ENCODE peak calls at places on chromosomes 5 and 9, in five cellular contexts. M, C, G, H and Y are unnamed samples. For H3K9me3, the result is how much of the 10 kb centered on the place peaks cover.

GRCh38 chr5:125575561-125576504 is 829.4 kb upstream of the ZNF608 start:
- DNase-seq in G (no peak), C (no peak), M (no peak), H (no peak), Y (no peak)

GRCh38 chr5:173973614-173973969 is 15.4 kb upstream of the C5orf47 start:
- DNase-seq in H (no peak), G (peak), M (no peak), C (peak), Y (no peak)

GRCh38 chr5:36751881-36752280 is 124.7 kb upstream of the NIPBL start:
- DNase-seq in H (no peak), G (no peak), C (no peak), M (no peak), Y (no peak)

GRCh38 chr9:112334319-112334828 is 955 bp upstream of the PTBP3 start:
- DNase-seq in H (no peak), C (no peak), M (no peak), G (peak), Y (no peak)

GRCh38 chr9:124544535-124544934 is 37.3 kb upstream of the NR5A1 start:
- DNase-seq in C (no peak), M (no peak), H (no peak), G (no peak), Y (no peak)

GRCh38 chr5:60410427-60410826 is 289.5 kb downstream of the DEPDC1B start:
- DNase-seq in M (no peak), H (no peak), C (no peak), G (no peak), Y (no peak)

GRCh38 chr9:27408523-27408922 is 111.6 kb upstream of the EQTN start:
- DNase-seq in G (no peak), C (no peak), H (no peak), M (no peak), Y (no peak)

GRCh38 chr9:97046228-97046627 is 7.3 kb upstream of the CTSV start:
- DNase-seq in C (peak), H (peak), G (peak), M (no peak), Y (no peak)

GRCh38 chr9:34332370-34332964 is 3.1 kb downstream of the NUDT2 start:
- DNase-seq in G (no peak), M (no peak), H (peak), C (no peak), Y (no peak)

GRCh38 chr9:97747201-97747965 is 50.2 kb upstream of the XPA start:
- DNase-seq in H (no peak), G (no peak), C (no peak), M (no peak), Y (no peak)

GRCh38 chr5:179400020-179400419 is 54.8 kb upstream of the ADAMTS2 start:
- DNase-seq in C (no peak), G (no peak), H (no peak), M (no peak), Y (no peak)
- H3K9me3 ChIP-seq in C (under half), G (under half), H (under half), M (under half), Y (under half)

GRCh38 chr5:139403787-139404483 is at the start of gene SPATA24:
- DNase-seq in H (peak), G (peak), C (peak), M (peak), Y (peak)
- TF ChIP-seq POLR2A in H (peak), G (peak), C (no peak), M (peak), Y (peak)

GRCh38 chr5:171842006-171842776 is 56.6 kb downstream of the SMIM23 start:
- DNase-seq in G (no peak), C (no peak), H (no peak), M (no peak), Y (peak)
- H3K4me3 ChIP-seq in G (no peak), C (peak), H (no peak), M (no peak), Y (no peak)

DNA sequence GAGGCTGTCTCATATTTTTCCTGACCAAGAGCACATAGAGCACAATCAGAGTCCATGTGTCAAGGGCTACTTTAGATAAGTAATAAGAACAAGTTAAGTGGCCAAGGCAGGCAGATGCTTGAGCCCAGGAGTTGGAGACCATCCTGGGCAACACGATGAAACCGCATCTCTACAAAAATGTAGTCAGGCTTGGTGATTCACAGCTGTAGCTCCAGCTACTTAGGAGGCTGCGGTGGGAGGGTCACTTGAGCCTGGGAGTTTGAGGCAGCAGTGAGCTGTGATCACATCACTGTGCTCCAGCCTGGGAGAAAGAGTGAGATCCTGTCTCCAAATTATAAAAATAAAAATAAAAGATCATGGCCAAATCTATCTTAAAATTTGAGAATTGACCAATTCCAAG is 767.9 kb upstream of the CTNND2 start:
- DNase-seq in G (no peak), H (no peak), C (no peak), M (no peak), Y (no peak)
- H3K9me3 ChIP-seq in G (under half), H (under half), C (under half), M (under half), Y (under half)

GRCh38 chr5:6181871-6182270 is 196.5 kb downstream of the MED10 start:
- DNase-seq in G (no peak), C (no peak), M (no peak), H (no peak), Y (no peak)
- TF ChIP-seq POLR2A in G (no peak), C (no peak), M (no peak), H (no peak), Y (no peak)

GRCh38 chr5:33936381-33937016 is at the start of gene RXFP3:
- DNase-seq in H (no peak), G (no peak), M (no peak), C (no peak), Y (no peak)

GRCh38 chr5:33931136-33931535 is 5.0 kb upstream of the RXFP3 start:
- DNase-seq in G (no peak), H (no peak), C (no peak), M (no peak), Y (no peak)

GRCh38 chr5:33937017-33937699 is 972 bp downstream of the RXFP3 start:
- DNase-seq in C (no peak), G (no peak), M (no peak), H (no peak), Y (no peak)

GRCh38 chr5:33936004-33936380 is 194 bp upstream of the RXFP3 start:
- DNase-seq in M (peak), H (peak), C (peak), G (no peak), Y (peak)

DNA sequence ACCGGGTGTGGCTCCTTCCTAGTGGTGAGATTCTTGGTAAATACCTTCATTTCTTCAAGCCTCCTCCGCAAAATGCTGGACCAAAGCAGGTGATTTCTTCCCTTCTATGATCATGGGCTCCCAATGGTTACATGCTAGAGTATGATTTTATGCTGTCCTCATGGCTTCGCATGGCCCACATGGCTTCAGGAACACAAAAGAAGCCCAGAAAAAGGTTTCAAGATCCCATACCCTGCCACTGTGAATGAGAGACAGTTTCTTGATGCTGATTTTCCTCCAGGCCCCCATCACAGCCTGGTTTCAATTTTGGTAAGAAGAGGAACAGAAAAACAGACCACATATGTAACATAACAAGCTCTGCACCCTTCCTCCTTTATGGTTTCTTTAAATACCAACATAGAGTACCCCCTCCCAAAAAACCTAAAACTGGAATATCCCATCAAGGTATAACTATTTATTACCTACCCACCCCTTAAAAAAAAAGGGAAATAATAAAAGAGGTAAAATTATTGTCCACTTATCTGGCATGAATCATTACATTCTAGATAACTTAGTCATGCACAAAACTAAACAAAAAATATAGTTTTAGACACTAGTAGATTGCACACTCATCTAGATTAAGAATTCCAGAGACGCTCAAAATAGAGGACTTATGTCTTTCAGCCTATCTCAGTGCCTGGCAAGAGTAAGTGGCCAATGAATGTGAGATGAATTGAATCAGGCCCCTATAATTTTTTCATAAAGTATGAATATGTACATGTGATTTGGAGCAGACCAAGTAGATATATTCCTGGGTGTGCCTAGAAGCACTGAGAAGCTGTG is 2.3 kb upstream of the RXFP3 start:
- DNase-seq in G (no peak), M (no peak), H (no peak), C (no peak), Y (no peak)
- H3K4me3 ChIP-seq in G (no peak), M (no peak), H (no peak), C (no peak), Y (no peak)